ENCODE peak calls at places on chromosome 12, in six cellular contexts. E is astrocyte, M is AG10803, X is RWPE1, S is SK-MEL-5, V is fibroblast of mammary gland. T is an unnamed sample.
A peak's percentile ranks its signal among the peaks of the same experiment; 100 is the strongest.

GRCh38 chr12:101707131-101707782 is 9.8 kb downstream of the CHPT1 start:
- DNase-seq in V (no peak), S (no peak), M (no peak), E (peak; percentile 68), X (no peak), T (peak; percentile 26)

GRCh38 chr12:4168041-4168440 is 105.5 kb upstream of the CCND2 start:
- DNase-seq in S (no peak), M (no peak), E (no peak), V (no peak), X (no peak), T (no peak)

GRCh38 chr12:63319936-63320633 is 169.1 kb upstream of the AVPR1A start:
- DNase-seq in S (no peak), V (no peak), M (no peak), E (no peak), X (peak; percentile 78), T (peak; percentile 3)

GRCh38 chr12:52148541-52149181 is 43.2 kb downstream of the KRT80 start:
- DNase-seq in S (no peak), E (no peak), V (no peak), M (no peak), X (peak; percentile 87), T (peak; percentile 90)

GRCh38 chr12:2541805-2542204 is 253.0 kb upstream of the FKBP4 start:
- DNase-seq in V (no peak), S (no peak), M (no peak), X (no peak), E (no peak), T (no peak)

GRCh38 chr12:46089414-46090162 is 99.2 kb upstream of the SCAF11 start:
- DNase-seq in V (no peak), X (no peak), E (no peak), S (no peak), M (peak; percentile 68), T (no peak)

GRCh38 chr12:132109741-132110140 is 34.4 kb downstream of the DDX51 start:
- DNase-seq in M (no peak), E (no peak), V (peak; percentile 2), S (no peak), X (no peak), T (no peak)

GRCh38 chr12:112684742-112685141 is 106.8 kb upstream of the RPH3A start:
- DNase-seq in X (no peak), M (no peak), S (peak; percentile 15), V (no peak), E (no peak), T (no peak)

GRCh38 chr12:124685689-124685993 is 118.2 kb upstream of the NCOR2 start:
- DNase-seq in V (no peak), X (no peak), M (no peak), E (no peak), S (no peak), T (peak; percentile 55)

GRCh38 chr12:100987552-100988277 is 193.1 kb downstream of the ANO4 start:
- DNase-seq in S (peak; percentile 62), V (peak; percentile 83), E (peak; percentile 66), X (peak; percentile 14), M (peak; percentile 76), T (peak; percentile 86)

GRCh38 chr12:120254809-120255208 is 10.7 kb downstream of the PXN start:
- DNase-seq in V (no peak), X (no peak), S (no peak), M (no peak), E (no peak), T (no peak)

GRCh38 chr12:116492703-116493324 is 66.4 kb upstream of the MAP1LC3B2 start:
- DNase-seq in E (peak; percentile 57), X (peak; percentile 50), V (peak; percentile 95), S (peak; percentile 31), M (peak; percentile 49), T (peak; percentile 77)

GRCh38 chr12:47717443-47718193 is 7.7 kb downstream of the ENDOU start:
- DNase-seq in V (peak; percentile 85), M (peak; percentile 88), S (peak; percentile 83), E (peak; percentile 43), X (peak; percentile 36), T (peak; percentile 58)

GRCh38 chr12:93094988-93095737 is 166.1 kb upstream of the EEA1 start:
- DNase-seq in M (no peak), X (no peak), E (no peak), V (no peak), S (no peak), T (peak; percentile 29)

GRCh38 chr12:127260531-127260930 is 1006.4 kb upstream of the TMEM132C start:
- DNase-seq in X (no peak), E (peak; percentile 71), V (peak; percentile 79), M (peak; percentile 60), S (no peak), T (peak; percentile 40)

GRCh38 chr12:69108024-69108423 is 131.3 kb upstream of the CPSF6 start:
- DNase-seq in X (no peak), M (no peak), S (no peak), V (peak; percentile 8), E (peak; percentile 42), T (no peak)

GRCh38 chr12:123267991-123268843 is 3.4 kb downstream of the CDK2AP1 start:
- DNase-seq in V (no peak), X (no peak), S (no peak), E (peak; percentile 15), M (peak; percentile 13), T (no peak)

GRCh38 chr12:70661762-70662161 is 24.5 kb upstream of the PTPRB start:
- DNase-seq in X (no peak), E (peak; percentile 96), M (peak; percentile 89), S (no peak), V (peak; percentile 49), T (peak; percentile 92)

GRCh38 chr12:113130457-113131135 is 5.0 kb downstream of the RASAL1 start:
- DNase-seq in V (no peak), M (no peak), X (no peak), E (no peak), S (peak; percentile 43), T (peak; percentile 72)

T was measured in M059J.